ENCODE peak calls at places on chromosomes 2 and 18, in nine cellular contexts. C is fibroblast of the conjunctiva; T is progenitor cell of endocrine pancreas; Q is stimulated activated CD8-positive, alpha-beta memory T cell treated with anti-CD3 and anti-CD28 coated beads, Interleukin-15, amount 100 ng/mL, for 1 hour; E is neuronal stem cell; O is posterior cingulate gyrus; M is left kidney; K is mucosa of gallbladder; N is left colon. V is an unnamed sample.

GRCh38 chr2:232857158-232857563 is 12.9 kb upstream of the SNORC start:
- DNase-seq in C (peak; percentile 54), T (no peak), Q (no peak), E (no peak), O (no peak), M (peak; percentile 50), K (no peak), N (no peak), V (no peak)

GRCh38 chr2:200466703-200467418 is 43.0 kb downstream of the KCTD18 start:
- DNase-seq in C (peak; percentile 79), T (no peak), Q (peak; percentile 7), E (no peak), O (no peak), M (peak; percentile 34), K (no peak), N (no peak), V (no peak)

GRCh38 chr18:58838165-58838860 is 26.4 kb upstream of the ZNF532 start:
- DNase-seq in C (no peak), T (no peak), Q (no peak), E (no peak), O (no peak), M (no peak), K (no peak), N (no peak), V (no peak)

GRCh38 chr2:49943944-49944803 is 789.9 kb upstream of the FSHR start:
- DNase-seq in C (no peak), T (no peak), Q (no peak), E (no peak), O (no peak), M (peak; percentile 40), K (no peak), N (no peak), V (no peak)

GRCh38 chr18:57803119-57803969 is at the start of gene ATP8B1:
- DNase-seq in C (no peak), T (peak; percentile 98), Q (no peak), E (peak; percentile 47), O (peak; percentile 13), M (peak; percentile 92), K (peak; percentile 93), N (peak; percentile 95), V (peak; percentile 79)

GRCh38 chr2:173649527-173650219 is 295.0 kb downstream of the CDCA7 start:
- DNase-seq in C (no peak), T (no peak), Q (no peak), E (no peak), O (no peak), M (peak; percentile 22), K (no peak), N (no peak), V (no peak)

GRCh38 chr2:39781697-39782096 is 2.6 kb upstream of the THUMPD2 start:
- DNase-seq in C (no peak), T (no peak), Q (no peak), E (no peak), O (no peak), M (peak; percentile 2), K (no peak), N (no peak), V (no peak)

GRCh38 chr18:46628206-46628605 is 28.8 kb downstream of the LOXHD1 start:
- DNase-seq in C (no peak), T (no peak), Q (no peak), E (no peak), O (no peak), M (no peak), K (no peak), N (no peak), V (no peak)

GRCh38 chr2:64626963-64627760 is 26.6 kb downstream of the SERTAD2 start:
- DNase-seq in C (no peak), T (no peak), Q (no peak), E (no peak), O (peak; percentile 42), M (peak; percentile 85), K (no peak), N (no peak), V (peak; percentile 71)

GRCh38 chr2:52805901-52806410 is 961.6 kb upstream of the CHAC2 start:
- DNase-seq in C (no peak), T (no peak), Q (no peak), E (no peak), O (no peak), M (no peak), K (no peak), N (no peak), V (no peak)

GRCh38 chr2:216109962-216110614 is 940 bp downstream of the XRCC5 start:
- DNase-seq in C (peak; percentile 62), T (no peak), Q (no peak), E (no peak), O (no peak), M (peak; percentile 58), K (no peak), N (no peak), V (no peak)

GRCh38 chr2:96369186-96369585 is 33.6 kb downstream of the NCAPH start:
- DNase-seq in C (no peak), T (no peak), Q (no peak), E (no peak), O (no peak), M (no peak), K (no peak), N (no peak), V (peak; percentile 12)

GRCh38 chr18:35707247-35707646 is 125.7 kb downstream of the GALNT1 start:
- DNase-seq in C (no peak), T (no peak), Q (no peak), E (no peak), O (no peak), M (no peak), K (no peak), N (no peak), V (no peak)

GRCh38 chr2:239225456-239225855 is 175.4 kb downstream of the HDAC4 start:
- DNase-seq in C (no peak), T (no peak), Q (no peak), E (no peak), O (no peak), M (no peak), K (no peak), N (peak; percentile 20), V (no peak)

GRCh38 chr18:78798402-78799175 is 181.0 kb upstream of the SALL3 start:
- DNase-seq in C (no peak), T (no peak), Q (no peak), E (no peak), O (no peak), M (no peak), K (no peak), N (no peak), V (no peak)

GRCh38 chr2:567865-568638 is 109.2 kb downstream of the TMEM18 start:
- DNase-seq in C (peak; percentile 91), T (no peak), Q (no peak), E (no peak), O (no peak), M (peak; percentile 71), K (peak; percentile 23), N (no peak), V (no peak)

GRCh38 chr2:221276601-221277000 is 295.5 kb downstream of the EPHA4 start:
- DNase-seq in C (no peak), T (no peak), Q (no peak), E (no peak), O (no peak), M (no peak), K (no peak), N (no peak), V (no peak)

GRCh38 chr2:130336150-130336876 is 6.4 kb upstream of the IMP4 start:
- DNase-seq in C (no peak), T (no peak), Q (no peak), E (no peak), O (no peak), M (peak; percentile 55), K (no peak), N (no peak), V (no peak)

GRCh38 chr2:147293958-147294824 is 550.6 kb upstream of the ACVR2A start:
- DNase-seq in C (no peak), T (no peak), Q (no peak), E (no peak), O (no peak), M (no peak), K (no peak), N (no peak), V (no peak)

GRCh38 chr2:145593991-145594702 is 1074.2 kb upstream of the ZEB2 start:
- DNase-seq in C (peak; percentile 77), T (no peak), Q (no peak), E (no peak), O (no peak), M (peak; percentile 16), K (no peak), N (no peak), V (no peak)

GRCh38 chr2:242010567-242011513 is 141.3 kb downstream of the RTP5 start:
- DNase-seq in C (no peak), T (no peak), Q (no peak), E (no peak), O (no peak), M (peak; percentile 46), K (no peak), N (no peak), V (no peak)

GRCh38 chr2:26534098-26534864 is 56.4 kb upstream of the OTOF start:
- DNase-seq in C (no peak), T (no peak), Q (no peak), E (no peak), O (no peak), M (no peak), K (no peak), N (no peak), V (no peak)

GRCh38 chr18:80202264-80202998 is 44.9 kb downstream of the PARD6G start:
- DNase-seq in C (no peak), T (no peak), Q (no peak), E (no peak), O (no peak), M (no peak), K (no peak), N (no peak), V (no peak)